ENCODE peak calls at places on chromosomes 13 and 19, in four cellular contexts. R, U, A and P are unnamed samples.

GRCh38 chr19:50492303-50493052 is 15.8 kb upstream of the GARIN5A start:
- DNase-seq in A (no peak), U (no peak), R (peak; percentile 45), P (no peak)

GRCh38 chr13:92823059-92823458 is 403.5 kb upstream of the GPC6 start:
- DNase-seq in A (no peak), U (no peak), R (no peak), P (no peak)

GRCh38 chr19:6890938-6891337 is 3.6 kb downstream of the ADGRE1 start:
- DNase-seq in U (no peak), R (no peak), A (no peak), P (no peak)

GRCh38 chr13:65461590-65461989 is 1768.5 kb downstream of the PCDH9 start:
- DNase-seq in A (no peak), R (no peak), U (no peak), P (no peak)

GRCh38 chr19:40831502-40832430 is 18.5 kb downstream of the CYP2A6 start:
- DNase-seq in R (peak; percentile 64), A (no peak), U (no peak), P (no peak)

GRCh38 chr19:38650911-38651584 is 3.6 kb downstream of the ACTN4 start:
- DNase-seq in U (no peak), R (peak; percentile 81), A (peak; percentile 43), P (peak; percentile 88)

GRCh38 chr19:39212377-39212742 is 8.3 kb upstream of the SYCN start:
- DNase-seq in U (no peak), R (no peak), A (peak; percentile 40), P (no peak)

GRCh38 chr19:28170066-28170465 is 1042.9 kb downstream of the UQCRFS1 start:
- DNase-seq in A (no peak), R (no peak), U (no peak), P (no peak)

GRCh38 chr13:37109080-37109678 is 3.7 kb upstream of the CSNK1A1L start:
- DNase-seq in A (no peak), R (no peak), U (no peak), P (no peak)

GRCh38 chr19:1969176-1970002 is 28.4 kb downstream of the CSNK1G2 start:
- DNase-seq in U (no peak), R (no peak), A (no peak), P (no peak)

GRCh38 chr13:43965446-43965845 is 85.7 kb downstream of the LACC1 start:
- DNase-seq in U (no peak), A (no peak), R (no peak), P (no peak)

GRCh38 chr13:109182777-109183465 is 553.5 kb downstream of the MYO16 start:
- DNase-seq in A (no peak), U (no peak), R (no peak), P (no peak)

GRCh38 chr19:42229855-42230331 is 9.8 kb downstream of the ZNF526 start:
- DNase-seq in A (no peak), R (no peak), U (no peak), P (no peak)

GRCh38 chr19:30068528-30069395 is 126.7 kb downstream of the URI1 start:
- DNase-seq in R (peak; percentile 40), A (no peak), U (peak; percentile 25), P (no peak)

GRCh38 chr19:38989066-38989605 is 13.6 kb upstream of the FBXO17 start:
- DNase-seq in A (no peak), U (no peak), R (no peak), P (peak; percentile 52)

GRCh38 chr19:31529121-31529520 is 179.9 kb upstream of the TSHZ3 start:
- DNase-seq in U (no peak), A (no peak), R (no peak), P (no peak)

GRCh38 chr19:1882089-1882785 is 3.1 kb downstream of the ABHD17A start:
- DNase-seq in A (no peak), U (no peak), R (no peak), P (no peak)

GRCh38 chr19:29544656-29545360 is 19.0 kb downstream of the VSTM2B start:
- DNase-seq in U (peak; percentile 20), A (no peak), R (peak; percentile 38), P (no peak)

GRCh38 chr19:48686103-48686502 is 9.7 kb upstream of the FUT2 start:
- DNase-seq in A (no peak), U (no peak), R (no peak), P (no peak)

GRCh38 chr19:43618921-43619261 is 538 bp downstream of the ZNF428 start:
- DNase-seq in U (no peak), A (no peak), R (no peak), P (no peak)

GRCh38 chr13:32285633-32285965 is 29.6 kb downstream of the ZAR1L start:
- DNase-seq in R (no peak), A (no peak), U (no peak), P (no peak)

GRCh38 chr13:20359335-20359734 is 127.2 kb upstream of the GJB6 start:
- DNase-seq in U (no peak), R (no peak), A (no peak), P (peak; percentile 76)

GRCh38 chr19:30781519-30781918 is 409.3 kb downstream of the ZNF536 start:
- DNase-seq in R (no peak), A (peak; percentile 27), U (no peak), P (no peak)

GRCh38 chr13:58573742-58574141 is 942.2 kb downstream of the PCDH17 start:
- DNase-seq in R (no peak), U (no peak), A (no peak), P (no peak)

GRCh38 chr19:31783592-31783991 is 434.4 kb upstream of the TSHZ3 start:
- DNase-seq in A (peak; percentile 27), U (no peak), R (no peak), P (no peak)

GRCh38 chr19:51417107-51417806 is at the start of gene SIGLEC10:
- DNase-seq in U (no peak), R (no peak), A (peak; percentile 56), P (no peak)

GRCh38 chr19:48445256-48445605 is 552 bp upstream of the GRWD1 start:
- DNase-seq in U (no peak), A (no peak), R (no peak), P (no peak)

GRCh38 chr19:32599736-32600157 is 18.8 kb downstream of the PDCD5 start:
- DNase-seq in A (no peak), R (no peak), U (no peak), P (peak; percentile 31)

GRCh38 chr19:3370728-3371591 is 4.6 kb downstream of the NFIC start:
- DNase-seq in U (no peak), A (no peak), R (no peak), P (no peak)

GRCh38 chr13:43348397-43348796 is 325.0 kb downstream of the DNAJC15 start:
- DNase-seq in A (no peak), R (no peak), U (no peak), P (no peak)

GRCh38 chr19:48569814-48570213 is 17.8 kb downstream of the SULT2B1 start:
- DNase-seq in A (no peak), U (no peak), R (no peak), P (no peak)

GRCh38 chr19:801861-802496 is 4.7 kb downstream of the PTBP1 start:
- DNase-seq in A (peak; percentile 68), R (peak; percentile 82), U (no peak), P (no peak)

GRCh38 chr19:804419-805160 is 7.3 kb downstream of the PTBP1 start:
- DNase-seq in R (no peak), A (no peak), U (no peak), P (no peak)

GRCh38 chr19:803686-804418 is 6.6 kb downstream of the PTBP1 start:
- DNase-seq in R (no peak), A (no peak), U (no peak), P (peak; percentile 40)

GRCh38 chr19:802497-802887 is 5.2 kb downstream of the PTBP1 start:
- DNase-seq in U (no peak), R (no peak), A (no peak), P (no peak)

DNA sequence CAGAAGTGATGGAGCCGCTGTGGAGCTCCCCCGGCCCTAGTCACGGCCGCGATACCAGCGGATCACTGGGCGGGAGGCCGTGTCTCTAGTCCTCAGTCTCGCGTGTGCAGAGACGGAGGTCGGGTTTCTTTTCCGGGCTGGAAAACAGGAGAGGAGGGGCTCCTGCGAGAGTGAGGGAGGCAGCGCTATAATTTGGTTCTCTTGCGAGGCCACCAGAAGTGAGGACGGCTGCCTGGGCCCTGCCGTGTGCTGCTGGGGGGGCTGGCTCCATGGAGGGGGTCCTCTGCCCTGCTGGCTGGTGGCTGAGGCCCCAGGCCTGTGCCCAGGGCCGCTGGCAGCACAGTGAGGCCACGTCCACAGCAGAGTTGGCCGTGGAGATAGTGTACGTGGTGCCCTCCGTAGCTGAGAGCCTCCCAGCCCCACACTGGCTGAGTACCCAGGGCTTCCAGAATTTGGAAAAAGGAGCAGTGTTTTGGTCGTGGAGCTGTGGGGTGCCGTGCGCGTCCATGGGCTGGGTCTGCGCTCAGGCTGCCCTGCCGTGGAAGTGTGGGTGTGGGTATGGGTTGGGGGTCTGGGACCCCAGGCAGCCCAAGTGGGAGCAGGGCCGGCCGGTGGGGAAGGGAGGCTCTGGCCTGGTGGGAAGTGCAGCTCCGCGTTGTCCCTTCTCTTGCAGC is 5.8 kb downstream of the PTBP1 start:
- DNase-seq in A (no peak), U (no peak), R (no peak), P (no peak)
- H3K4me1 ChIP-seq in A (peaks cover 31% of the 10 kb centered on the region), U (peaks cover 48% of the 10 kb centered on the region), R (peaks cover 61% of the 10 kb centered on the region), P (peaks cover 29% of the 10 kb centered on the region)

GRCh38 chr13:110415669-110416068 is 108.6 kb downstream of the COL4A2 start:
- DNase-seq in R (no peak), A (no peak), U (no peak), P (peak; percentile 65)
- H3K4me1 ChIP-seq in R (peaks cover 92% of the 10 kb centered on the region), A (peaks cover 13% of the 10 kb centered on the region), U (no peaks in the 10 kb centered on the region), P (peaks cover 50% of the 10 kb centered on the region)

GRCh38 chr13:51956717-51957116 is 54.5 kb downstream of the ATP7B start:
- DNase-seq in U (no peak), R (no peak), A (no peak), P (no peak)
- H3K4me1 ChIP-seq in U (no peaks in the 10 kb centered on the region), R (no peaks in the 10 kb centered on the region), A (no peaks in the 10 kb centered on the region), P (no peaks in the 10 kb centered on the region)

DNA sequence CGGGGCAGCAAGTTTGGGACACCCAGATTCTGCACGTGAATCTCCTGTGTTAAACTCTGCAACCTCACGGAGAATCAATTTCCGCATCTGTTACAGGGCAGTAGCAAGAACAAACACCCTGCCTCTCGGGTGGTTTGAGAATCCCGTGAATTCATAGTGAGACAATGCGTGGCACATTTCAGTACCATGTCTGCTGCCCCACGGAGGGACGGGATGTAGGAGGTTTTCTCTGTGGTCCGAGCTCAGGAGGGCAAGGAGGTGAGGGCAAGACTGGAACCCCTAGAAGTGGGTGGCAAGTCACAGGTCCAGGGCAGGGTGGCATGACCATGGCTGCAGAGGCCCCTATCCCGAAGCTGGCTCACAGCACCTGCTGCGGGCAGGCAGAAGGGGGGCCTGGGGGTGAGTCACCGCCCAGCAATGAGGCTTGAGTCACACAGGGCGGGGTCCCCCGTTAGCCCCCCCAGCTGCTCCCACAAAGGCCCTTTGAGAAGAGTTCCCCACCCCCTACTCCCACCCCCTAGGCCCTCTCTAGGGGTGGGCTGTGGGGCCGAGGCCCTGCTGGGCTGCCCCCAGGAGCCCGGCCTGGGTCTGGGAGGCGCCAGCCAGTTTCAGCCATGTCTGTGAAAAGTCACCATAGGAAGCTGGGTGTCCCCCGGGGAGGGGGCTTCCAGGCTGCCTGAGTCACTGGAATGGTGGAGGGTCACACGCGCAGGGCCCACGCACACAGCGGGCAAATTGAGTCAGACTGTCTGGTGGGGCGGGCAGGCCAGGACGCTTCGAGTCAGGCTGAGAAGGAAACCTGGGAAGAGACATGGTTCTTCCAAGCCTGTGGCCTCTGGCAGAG is 25.8 kb upstream of the NANOS3 start:
- DNase-seq in A (peak; percentile 85), U (peak; percentile 91), R (peak; percentile 97), P (peak; percentile 97)
- H3K4me1 ChIP-seq in A (peaks cover 24% of the 10 kb centered on the region), U (peaks cover 18% of the 10 kb centered on the region), R (peaks cover 71% of the 10 kb centered on the region), P (peaks cover 64% of the 10 kb centered on the region)